ENCODE peak calls at places on chromosome 2, in nine cellular contexts. One of them, this sample, is unnamed.

GRCh38 chr2:13581471-13581870 is 864.7 kb downstream of the TRIB2 start:
- DNase-seq in activated CD8-positive, alpha-beta memory T cell treated with anti-CD3 and anti-CD28 coated beads for 24 hours: no peak
- DNase-seq in caudate nucleus: no peak
- DNase-seq in NCI-H345: no peak
- DNase-seq in foreskin fibroblast: no peak
- DNase-seq in EH: no peak
- DNase-seq in kidney glomerular epithelial cell: no peak
- DNase-seq in MV-4-11: no peak
- DNase-seq in NCI-H1105 treated with DMSO at 0.1 percent for 48 hours: no peak
- DNase-seq in this sample: no peak

GRCh38 chr2:46047280-46047679 is 249.9 kb upstream of the EPAS1 start:
- DNase-seq in activated CD8-positive, alpha-beta memory T cell treated with anti-CD3 and anti-CD28 coated beads for 24 hours: no peak
- DNase-seq in caudate nucleus: no peak
- DNase-seq in NCI-H345: no peak
- DNase-seq in foreskin fibroblast: peak
- DNase-seq in EH: no peak
- DNase-seq in kidney glomerular epithelial cell: no peak
- DNase-seq in MV-4-11: no peak
- DNase-seq in NCI-H1105 treated with DMSO at 0.1 percent for 48 hours: no peak
- DNase-seq in this sample: no peak

GRCh38 chr2:165720526-165720925 is 73.5 kb downstream of the GALNT3 start:
- DNase-seq in activated CD8-positive, alpha-beta memory T cell treated with anti-CD3 and anti-CD28 coated beads for 24 hours: no peak
- DNase-seq in caudate nucleus: no peak
- DNase-seq in NCI-H345: no peak
- DNase-seq in foreskin fibroblast: peak
- DNase-seq in EH: peak
- DNase-seq in kidney glomerular epithelial cell: no peak
- DNase-seq in MV-4-11: no peak
- DNase-seq in NCI-H1105 treated with DMSO at 0.1 percent for 48 hours: no peak
- DNase-seq in this sample: peak

GRCh38 chr2:240140511-240140910 is at the start of gene OTOS:
- DNase-seq in activated CD8-positive, alpha-beta memory T cell treated with anti-CD3 and anti-CD28 coated beads for 24 hours: no peak
- DNase-seq in caudate nucleus: no peak
- DNase-seq in NCI-H345: peak
- DNase-seq in foreskin fibroblast: no peak
- DNase-seq in EH: no peak
- DNase-seq in kidney glomerular epithelial cell: no peak
- DNase-seq in MV-4-11: no peak
- DNase-seq in NCI-H1105 treated with DMSO at 0.1 percent for 48 hours: no peak
- DNase-seq in this sample: no peak

GRCh38 chr2:203444738-203445137 is 90.4 kb downstream of the RAPH1 start:
- DNase-seq in activated CD8-positive, alpha-beta memory T cell treated with anti-CD3 and anti-CD28 coated beads for 24 hours: no peak
- DNase-seq in caudate nucleus: no peak
- DNase-seq in NCI-H345: no peak
- DNase-seq in foreskin fibroblast: no peak
- DNase-seq in EH: no peak
- DNase-seq in kidney glomerular epithelial cell: no peak
- DNase-seq in MV-4-11: no peak
- DNase-seq in NCI-H1105 treated with DMSO at 0.1 percent for 48 hours: no peak
- DNase-seq in this sample: no peak

GRCh38 chr2:105953942-105954341 is 209.2 kb downstream of the NCK2 start:
- DNase-seq in activated CD8-positive, alpha-beta memory T cell treated with anti-CD3 and anti-CD28 coated beads for 24 hours: no peak
- DNase-seq in caudate nucleus: no peak
- DNase-seq in NCI-H345: no peak
- DNase-seq in foreskin fibroblast: no peak
- DNase-seq in EH: no peak
- DNase-seq in kidney glomerular epithelial cell: no peak
- DNase-seq in MV-4-11: no peak
- DNase-seq in NCI-H1105 treated with DMSO at 0.1 percent for 48 hours: no peak
- DNase-seq in this sample: no peak

GRCh38 chr2:104976603-104977120 is 61.2 kb upstream of the MRPS9 start:
- DNase-seq in activated CD8-positive, alpha-beta memory T cell treated with anti-CD3 and anti-CD28 coated beads for 24 hours: peak
- DNase-seq in caudate nucleus: peak
- DNase-seq in NCI-H345: no peak
- DNase-seq in foreskin fibroblast: no peak
- DNase-seq in EH: no peak
- DNase-seq in kidney glomerular epithelial cell: no peak
- DNase-seq in MV-4-11: peak
- DNase-seq in NCI-H1105 treated with DMSO at 0.1 percent for 48 hours: no peak
- DNase-seq in this sample: no peak

GRCh38 chr2:102070058-102070642 is 72.4 kb upstream of the IL1R1 start:
- DNase-seq in activated CD8-positive, alpha-beta memory T cell treated with anti-CD3 and anti-CD28 coated beads for 24 hours: no peak
- DNase-seq in caudate nucleus: no peak
- DNase-seq in NCI-H345: no peak
- DNase-seq in foreskin fibroblast: peak
- DNase-seq in EH: peak
- DNase-seq in kidney glomerular epithelial cell: peak
- DNase-seq in MV-4-11: no peak
- DNase-seq in NCI-H1105 treated with DMSO at 0.1 percent for 48 hours: no peak
- DNase-seq in this sample: no peak

GRCh38 chr2:70982971-70983370 is 4.5 kb downstream of the ANKRD53 start:
- DNase-seq in activated CD8-positive, alpha-beta memory T cell treated with anti-CD3 and anti-CD28 coated beads for 24 hours: peak
- DNase-seq in caudate nucleus: no peak
- DNase-seq in NCI-H345: no peak
- DNase-seq in foreskin fibroblast: no peak
- DNase-seq in EH: no peak
- DNase-seq in kidney glomerular epithelial cell: no peak
- DNase-seq in MV-4-11: no peak
- DNase-seq in NCI-H1105 treated with DMSO at 0.1 percent for 48 hours: no peak
- DNase-seq in this sample: no peak

GRCh38 chr2:194464964-194465638 is 1191.9 kb upstream of the SLC39A10 start:
- DNase-seq in activated CD8-positive, alpha-beta memory T cell treated with anti-CD3 and anti-CD28 coated beads for 24 hours: no peak
- DNase-seq in caudate nucleus: no peak
- DNase-seq in NCI-H345: no peak
- DNase-seq in foreskin fibroblast: no peak
- DNase-seq in EH: no peak
- DNase-seq in kidney glomerular epithelial cell: no peak
- DNase-seq in MV-4-11: no peak
- DNase-seq in NCI-H1105 treated with DMSO at 0.1 percent for 48 hours: no peak
- DNase-seq in this sample: no peak

GRCh38 chr2:270861-271260 is 6.1 kb downstream of the ACP1 start:
- DNase-seq in activated CD8-positive, alpha-beta memory T cell treated with anti-CD3 and anti-CD28 coated beads for 24 hours: no peak
- DNase-seq in caudate nucleus: no peak
- DNase-seq in NCI-H345: no peak
- DNase-seq in foreskin fibroblast: no peak
- DNase-seq in EH: no peak
- DNase-seq in kidney glomerular epithelial cell: no peak
- DNase-seq in MV-4-11: no peak
- DNase-seq in NCI-H1105 treated with DMSO at 0.1 percent for 48 hours: no peak
- DNase-seq in this sample: no peak

GRCh38 chr2:195496991-195497390 is 160.0 kb upstream of the SLC39A10 start:
- DNase-seq in activated CD8-positive, alpha-beta memory T cell treated with anti-CD3 and anti-CD28 coated beads for 24 hours: no peak
- DNase-seq in caudate nucleus: no peak
- DNase-seq in NCI-H345: no peak
- DNase-seq in foreskin fibroblast: no peak
- DNase-seq in EH: no peak
- DNase-seq in kidney glomerular epithelial cell: no peak
- DNase-seq in MV-4-11: no peak
- DNase-seq in NCI-H1105 treated with DMSO at 0.1 percent for 48 hours: no peak
- DNase-seq in this sample: no peak

GRCh38 chr2:164717000-164717597 is 95.8 kb upstream of the GRB14 start:
- DNase-seq in activated CD8-positive, alpha-beta memory T cell treated with anti-CD3 and anti-CD28 coated beads for 24 hours: no peak
- DNase-seq in caudate nucleus: no peak
- DNase-seq in NCI-H345: peak
- DNase-seq in foreskin fibroblast: peak
- DNase-seq in EH: peak
- DNase-seq in kidney glomerular epithelial cell: peak
- DNase-seq in MV-4-11: no peak
- DNase-seq in NCI-H1105 treated with DMSO at 0.1 percent for 48 hours: peak
- DNase-seq in this sample: peak

GRCh38 chr2:240960309-240960962 is 38.0 kb upstream of the SNED1 start:
- DNase-seq in activated CD8-positive, alpha-beta memory T cell treated with anti-CD3 and anti-CD28 coated beads for 24 hours: peak
- DNase-seq in caudate nucleus: no peak
- DNase-seq in NCI-H345: no peak
- DNase-seq in foreskin fibroblast: peak
- DNase-seq in EH: no peak
- DNase-seq in kidney glomerular epithelial cell: no peak
- DNase-seq in MV-4-11: peak
- DNase-seq in NCI-H1105 treated with DMSO at 0.1 percent for 48 hours: peak
- DNase-seq in this sample: peak

GRCh38 chr2:169523681-169524080 is 14.2 kb downstream of the KLHL41 start:
- DNase-seq in activated CD8-positive, alpha-beta memory T cell treated with anti-CD3 and anti-CD28 coated beads for 24 hours: no peak
- DNase-seq in caudate nucleus: no peak
- DNase-seq in NCI-H345: no peak
- DNase-seq in foreskin fibroblast: no peak
- DNase-seq in EH: no peak
- DNase-seq in kidney glomerular epithelial cell: no peak
- DNase-seq in MV-4-11: no peak
- DNase-seq in NCI-H1105 treated with DMSO at 0.1 percent for 48 hours: no peak
- DNase-seq in this sample: no peak

GRCh38 chr2:80303825-80304521 is 579 bp downstream of the LRRTM1 start:
- DNase-seq in activated CD8-positive, alpha-beta memory T cell treated with anti-CD3 and anti-CD28 coated beads for 24 hours: no peak
- DNase-seq in caudate nucleus: peak
- DNase-seq in NCI-H345: peak
- DNase-seq in foreskin fibroblast: peak
- DNase-seq in EH: no peak
- DNase-seq in kidney glomerular epithelial cell: no peak
- DNase-seq in MV-4-11: no peak
- DNase-seq in NCI-H1105 treated with DMSO at 0.1 percent for 48 hours: no peak
- DNase-seq in this sample: peak

GRCh38 chr2:10273215-10274175 is 29.2 kb upstream of the HPCAL1 start:
- DNase-seq in activated CD8-positive, alpha-beta memory T cell treated with anti-CD3 and anti-CD28 coated beads for 24 hours: no peak
- DNase-seq in caudate nucleus: no peak
- DNase-seq in NCI-H345: no peak
- DNase-seq in foreskin fibroblast: no peak
- DNase-seq in EH: no peak
- DNase-seq in kidney glomerular epithelial cell: no peak
- DNase-seq in MV-4-11: no peak
- DNase-seq in NCI-H1105 treated with DMSO at 0.1 percent for 48 hours: no peak
- DNase-seq in this sample: no peak

GRCh38 chr2:128310761-128311160 is 7.9 kb downstream of the HS6ST1 start:
- DNase-seq in activated CD8-positive, alpha-beta memory T cell treated with anti-CD3 and anti-CD28 coated beads for 24 hours: peak
- DNase-seq in caudate nucleus: no peak
- DNase-seq in NCI-H345: no peak
- DNase-seq in foreskin fibroblast: no peak
- DNase-seq in EH: no peak
- DNase-seq in kidney glomerular epithelial cell: no peak
- DNase-seq in MV-4-11: no peak
- DNase-seq in NCI-H1105 treated with DMSO at 0.1 percent for 48 hours: no peak
- DNase-seq in this sample: no peak

This sample was measured in adipocyte.